ENCODE peak calls at places on chromosomes 12 and 14, in seven cellular contexts. B is GM13977, O is fibroblast of mammary gland, P is GM10248, R is colonic mucosa, M is PC-3, W is nephron progenitor cell. D is an unnamed sample.

GRCh38 chr12:34392741-34393085 is 370.4 kb downstream of the ALG10 start:
- DNase-seq in O (no peak), R (no peak), M (no peak), B (no peak), P (no peak), W (no peak), D (no peak)

GRCh38 chr12:47942327-47943230 is 20.8 kb upstream of the TMEM106C start:
- DNase-seq in R (no peak), M (no peak), P (peak), B (peak), W (peak), O (no peak), D (peak)

GRCh38 chr14:103078420-103078749 is 5.6 kb upstream of the LBHD2 start:
- DNase-seq in M (peak), B (peak), W (peak), R (peak), O (peak), P (peak), D (peak)

GRCh38 chr12:5081016-5081415 is 37.3 kb downstream of the KCNA5 start:
- DNase-seq in R (no peak), P (no peak), B (no peak), M (no peak), O (no peak), W (peak), D (no peak)

GRCh38 chr12:65640489-65640901 is 183.8 kb upstream of the HMGA2 start:
- DNase-seq in M (no peak), R (no peak), P (no peak), B (no peak), W (no peak), O (peak), D (no peak)

GRCh38 chr12:62247242-62247641 is 13.0 kb upstream of the USP15 start:
- DNase-seq in W (no peak), P (no peak), O (no peak), R (no peak), B (no peak), M (no peak), D (no peak)

GRCh38 chr14:62269204-62269603 is 507.0 kb downstream of the SNAPC1 start:
- DNase-seq in B (no peak), R (no peak), P (no peak), W (no peak), O (peak), M (no peak), D (no peak)

GRCh38 chr12:113075137-113075683 is 18.7 kb downstream of the DTX1 start:
- DNase-seq in R (no peak), W (no peak), P (peak), B (peak), O (no peak), M (no peak), D (peak)

GRCh38 chr14:100844846-100845245 is 18.9 kb downstream of the MEG3 start:
- DNase-seq in W (no peak), M (no peak), O (no peak), B (no peak), R (no peak), P (no peak), D (no peak)

GRCh38 chr12:89589753-89590152 is 63.9 kb upstream of the POC1B start:
- DNase-seq in R (no peak), B (no peak), M (no peak), P (no peak), O (no peak), W (no peak), D (no peak)

GRCh38 chr14:33617154-33617553 is 333.7 kb downstream of the EGLN3 start:
- DNase-seq in P (no peak), O (peak), R (no peak), M (peak), B (no peak), W (no peak), D (no peak)

GRCh38 chr14:86055512-86055911 is 525.6 kb downstream of the FLRT2 start:
- DNase-seq in W (no peak), R (no peak), M (peak), P (no peak), B (no peak), O (peak), D (no peak)

GRCh38 chr12:79512068-79512467 is 178.7 kb downstream of the PAWR start:
- DNase-seq in R (no peak), M (peak), O (no peak), B (no peak), P (no peak), W (no peak), D (no peak)

GRCh38 chr12:57887631-57888406 is 41.3 kb upstream of the CTDSP2 start:
- DNase-seq in W (no peak), O (peak), P (no peak), B (no peak), R (peak), M (peak), D (no peak)

GRCh38 chr12:46919666-46920065 is 93.9 kb upstream of the SLC38A4 start:
- DNase-seq in M (no peak), R (no peak), P (no peak), O (peak), B (no peak), W (no peak), D (no peak)

GRCh38 chr14:89845346-89845745 is 109.2 kb downstream of the EFCAB11 start:
- DNase-seq in O (peak), P (no peak), R (no peak), M (peak), W (no peak), B (no peak), D (no peak)

GRCh38 chr14:103260629-103261124 is 73.4 kb upstream of the EIF5 start:
- DNase-seq in W (no peak), O (peak), M (peak), P (no peak), R (peak), B (no peak), D (no peak)

GRCh38 chr14:41505491-41505890 is 101.2 kb upstream of the LRFN5 start:
- DNase-seq in R (no peak), B (no peak), P (no peak), W (no peak), O (no peak), M (no peak), D (no peak)

GRCh38 chr12:67910360-67911292 is 78.6 kb upstream of the IFNG-AS1 start:
- DNase-seq in W (no peak), B (no peak), R (no peak), M (peak), P (no peak), O (peak), D (no peak)

GRCh38 chr14:67622675-67623074 is 3.0 kb downstream of the ARG2 start:
- DNase-seq in O (peak), P (no peak), M (peak), R (no peak), B (no peak), W (peak), D (no peak)

GRCh38 chr12:68358532-68359485 is 26.6 kb upstream of the MDM1 start:
- DNase-seq in R (peak), M (peak), P (peak), O (peak), B (peak), W (peak), D (peak)

GRCh38 chr14:54564799-54565235 is 2.1 kb upstream of the SAMD4A start:
- DNase-seq in M (peak), P (no peak), R (no peak), W (no peak), B (no peak), O (peak), D (no peak)

GRCh38 chr12:68733661-68734071 is 12.3 kb upstream of the SLC35E3 start:
- DNase-seq in W (no peak), O (peak), M (peak), B (no peak), P (no peak), R (no peak), D (no peak)

GRCh38 chr14:35212471-35213142 is 79.6 kb upstream of the PSMA6 start:
- DNase-seq in R (no peak), B (no peak), O (peak), M (no peak), W (no peak), P (no peak), D (no peak)

GRCh38 chr12:12240671-12241345 is 26.0 kb downstream of the LRP6 start:
- DNase-seq in R (no peak), B (no peak), W (no peak), O (peak), P (no peak), M (no peak), D (no peak)

GRCh38 chr12:67782573-67782972 is 134.0 kb downstream of the DYRK2 start:
- DNase-seq in M (no peak), O (no peak), P (no peak), B (no peak), R (no peak), W (no peak), D (no peak)

GRCh38 chr12:56679834-56680575 is 8.1 kb downstream of the PTGES3 start:
- DNase-seq in B (no peak), R (no peak), M (no peak), W (no peak), P (no peak), O (no peak), D (no peak)

GRCh38 chr12:3885179-3886094 is 12.2 kb upstream of the PARP11 start:
- DNase-seq in B (peak), R (peak), W (peak), M (peak), O (peak), P (peak), D (peak)

GRCh38 chr14:98010791-98011190 is 1213.6 kb downstream of the VRK1 start:
- DNase-seq in P (no peak), W (no peak), B (no peak), R (no peak), M (no peak), O (no peak), D (no peak)

GRCh38 chr14:68800361-68800760 is 7.5 kb upstream of the ZFP36L1 start:
- DNase-seq in W (no peak), B (no peak), R (no peak), P (no peak), M (peak), O (no peak), D (no peak)

GRCh38 chr12:117579939-117580717 is 218.7 kb upstream of the NOS1 start:
- DNase-seq in W (no peak), R (no peak), P (no peak), O (no peak), B (no peak), M (no peak), D (no peak)

GRCh38 chr14:65483647-65484046 is 71.1 kb downstream of the FUT8 start:
- DNase-seq in O (peak), B (no peak), W (no peak), P (no peak), R (no peak), M (peak), D (no peak)

GRCh38 chr14:100733152-100733850 is 6.6 kb downstream of the DLK1 start:
- DNase-seq in O (no peak), M (no peak), B (no peak), P (no peak), R (no peak), W (no peak), D (no peak)

GRCh38 chr14:95294834-95295599 is 24.7 kb downstream of the CLMN start:
- DNase-seq in M (peak), P (no peak), O (peak), R (peak), W (no peak), B (no peak), D (no peak)

GRCh38 chr14:26138764-26139445 is 458.9 kb downstream of the NOVA1 start:
- DNase-seq in M (peak), W (no peak), R (no peak), O (peak), P (no peak), B (no peak), D (no peak)

GRCh38 chr14:26132061-26132460 is 465.8 kb downstream of the NOVA1 start:
- DNase-seq in P (no peak), B (no peak), R (no peak), M (no peak), W (no peak), O (peak), D (no peak)

GRCh38 chr14:26137161-26137560 is 460.7 kb downstream of the NOVA1 start:
- DNase-seq in M (no peak), B (no peak), P (no peak), O (no peak), W (peak), R (no peak), D (no peak)
- TF ChIP-seq CTCF in M (peak), B (peak), P (no peak), O (peak), W (no peak), R (no peak), D (no peak)

DNA sequence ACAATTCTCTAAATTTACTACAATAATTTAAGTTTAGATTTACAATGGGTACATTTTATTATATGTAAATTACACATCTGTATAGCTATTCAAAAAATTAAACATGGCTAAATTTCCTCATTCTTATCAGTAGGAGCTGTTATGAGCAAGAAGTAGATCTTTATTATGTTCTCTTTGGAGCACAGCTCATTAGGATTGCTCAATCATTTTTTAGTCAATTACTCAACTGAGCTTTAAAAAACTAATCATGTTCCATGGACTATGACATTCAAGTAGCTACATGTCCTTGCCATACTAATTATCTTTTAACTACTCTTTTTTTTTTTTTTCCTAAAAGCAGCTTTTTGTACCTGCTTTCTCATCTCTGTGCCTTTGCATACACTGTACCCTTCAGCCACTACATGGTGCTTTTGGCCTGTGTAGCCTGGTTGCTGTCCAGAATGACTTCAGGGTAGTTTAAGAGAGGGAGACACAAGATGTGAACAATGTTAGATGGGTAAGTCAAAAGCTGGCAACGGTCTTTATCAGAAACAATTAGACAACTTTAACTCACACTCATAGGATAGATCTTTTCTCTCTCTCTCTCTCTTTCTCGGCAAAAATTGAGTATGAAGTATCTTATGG is 69.0 kb downstream of the SSPN start:
- DNase-seq in P (no peak), W (no peak), B (no peak), M (no peak), O (peak), R (no peak), D (no peak)
- TF ChIP-seq CTCF in P (no peak), W (no peak), B (no peak), M (peak), O (peak), R (no peak), D (no peak)

GRCh38 chr14:105059917-105060565 is 5.2 kb downstream of the GPR132 start:
- DNase-seq in P (no peak), M (no peak), O (no peak), R (no peak), B (no peak), W (no peak), D (no peak)

GRCh38 chr14:105060751-105061427 is 4.3 kb downstream of the GPR132 start:
- DNase-seq in W (no peak), B (no peak), R (no peak), P (no peak), M (no peak), O (no peak), D (no peak)

GRCh38 chr14:105058521-105059034 is 6.7 kb downstream of the GPR132 start:
- DNase-seq in R (no peak), M (no peak), P (no peak), O (no peak), B (no peak), W (no peak), D (no peak)

GRCh38 chr14:105061428-105062047 is 3.7 kb downstream of the GPR132 start:
- DNase-seq in R (peak), W (no peak), M (no peak), P (peak), O (no peak), B (peak), D (peak)

GRCh38 chr14:105059035-105059916 is 6.0 kb downstream of the GPR132 start:
- DNase-seq in P (no peak), B (no peak), M (no peak), O (peak), R (no peak), W (no peak), D (no peak)
- TF ChIP-seq CTCF in P (peak), B (peak), M (no peak), O (no peak), R (no peak), W (no peak), D (no peak)

GRCh38 chr14:92039720-92040430 is at the start of gene TRIP11:
- DNase-seq in O (peak), R (peak), P (peak), B (peak), W (peak), M (peak), D (peak)
- TF ChIP-seq CTCF in O (no peak), R (no peak), P (no peak), B (no peak), W (no peak), M (no peak), D (no peak)

GRCh38 chr14:39469094-39469710 is 37.0 kb upstream of the FBXO33 start:
- DNase-seq in W (peak), M (no peak), O (peak), R (no peak), P (no peak), B (peak), D (no peak)
- TF ChIP-seq CTCF in W (no peak), M (peak), O (peak), R (no peak), P (peak), B (peak), D (peak)